ENCODE peak calls at places on chromosomes 6 and 20, in five cellular contexts. L is HepG2, B is SK-N-SH, F is GM12878, J is K562. I is an unnamed sample.

GRCh38 chr6:144331610-144332009 is 46.5 kb downstream of the UTRN start:
- DNase-seq in L (no peak), B (no peak), F (no peak), J (no peak), I (no peak)

GRCh38 chr20:46808565-46808964 is 86.1 kb upstream of the EYA2 start:
- DNase-seq in L (no peak), B (no peak), F (no peak), J (no peak), I (no peak)

GRCh38 chr6:112640895-112641294 is 293.8 kb downstream of the RFPL4B start:
- DNase-seq in L (no peak), B (peak), F (no peak), J (no peak), I (no peak)

GRCh38 chr6:24344981-24345380 is 12.9 kb downstream of the DCDC2 start:
- DNase-seq in L (no peak), B (no peak), F (no peak), J (no peak), I (no peak)

GRCh38 chr6:106614592-106615301 is 14.6 kb downstream of the RTN4IP1 start:
- DNase-seq in L (no peak), B (no peak), F (no peak), J (no peak), I (no peak)

GRCh38 chr6:105994522-105995402 is 91.4 kb upstream of the PRDM1 start:
- DNase-seq in L (no peak), B (peak), F (no peak), J (no peak), I (peak)

GRCh38 chr6:89251170-89251569 is 34.0 kb upstream of the GABRR1 start:
- DNase-seq in L (no peak), B (no peak), F (no peak), J (no peak), I (no peak)

GRCh38 chr6:110951986-110952794 is 6.3 kb upstream of the GTF3C6 start:
- DNase-seq in L (peak), B (no peak), F (no peak), J (no peak), I (peak)

GRCh38 chr6:41370488-41371111 is 35.2 kb downstream of the NCR2 start:
- DNase-seq in L (no peak), B (no peak), F (no peak), J (no peak), I (no peak)

GRCh38 chr6:4017847-4018193 is 61.1 kb downstream of the FAM217A start:
- DNase-seq in L (peak), B (peak), F (no peak), J (no peak), I (peak)

GRCh38 chr20:50759678-50760077 is 28.3 kb downstream of the PARD6B start:
- DNase-seq in L (no peak), B (no peak), F (no peak), J (no peak), I (no peak)

GRCh38 chr6:88983532-88983931 is 20.1 kb upstream of the RNGTT start:
- DNase-seq in L (no peak), B (peak), F (no peak), J (no peak), I (peak)

GRCh38 chr6:1842334-1842733 is 232.6 kb downstream of the FOXC1 start:
- DNase-seq in L (no peak), B (no peak), F (no peak), J (no peak), I (no peak)

GRCh38 chr6:128491041-128491642 is 29.3 kb downstream of the PTPRK start:
- DNase-seq in L (peak), B (no peak), F (no peak), J (no peak), I (no peak)

GRCh38 chr20:16349518-16350295 is 223.5 kb downstream of the KIF16B start:
- DNase-seq in L (no peak), B (peak), F (no peak), J (no peak), I (no peak)

GRCh38 chr20:11786108-11786507 is 131.6 kb upstream of the BTBD3 start:
- DNase-seq in L (no peak), B (no peak), F (no peak), J (no peak), I (no peak)

GRCh38 chr6:39228992-39229767 is at the start of gene KCNK5:
- DNase-seq in L (peak), B (peak), F (no peak), J (peak), I (peak)

GRCh38 chr20:50728486-50728980 is 2.8 kb upstream of the PARD6B start:
- DNase-seq in L (peak), B (no peak), F (no peak), J (no peak), I (no peak)

GRCh38 chr6:12286381-12287132 is 3.6 kb upstream of the EDN1 start:
- DNase-seq in L (no peak), B (no peak), F (no peak), J (no peak), I (no peak)

GRCh38 chr20:41278936-41279335 is 38.6 kb downstream of the ZHX3 start:
- DNase-seq in L (no peak), B (no peak), F (no peak), J (no peak), I (no peak)

GRCh38 chr6:157625764-157626163 is 197.3 kb upstream of the SNX9 start:
- DNase-seq in L (no peak), B (no peak), F (no peak), J (no peak), I (no peak)

GRCh38 chr6:116268589-116269293 is 11.0 kb downstream of the TSPYL1 start:
- DNase-seq in L (peak), B (peak), F (no peak), J (peak), I (peak)

GRCh38 chr20:63226020-63226943 is 9.4 kb upstream of the BIRC7 start:
- DNase-seq in L (no peak), B (no peak), F (no peak), J (no peak), I (peak)
- TF ChIP-seq REST in L (no peak), B (no peak), F (no peak), J (no peak), I (no peak)

DNA sequence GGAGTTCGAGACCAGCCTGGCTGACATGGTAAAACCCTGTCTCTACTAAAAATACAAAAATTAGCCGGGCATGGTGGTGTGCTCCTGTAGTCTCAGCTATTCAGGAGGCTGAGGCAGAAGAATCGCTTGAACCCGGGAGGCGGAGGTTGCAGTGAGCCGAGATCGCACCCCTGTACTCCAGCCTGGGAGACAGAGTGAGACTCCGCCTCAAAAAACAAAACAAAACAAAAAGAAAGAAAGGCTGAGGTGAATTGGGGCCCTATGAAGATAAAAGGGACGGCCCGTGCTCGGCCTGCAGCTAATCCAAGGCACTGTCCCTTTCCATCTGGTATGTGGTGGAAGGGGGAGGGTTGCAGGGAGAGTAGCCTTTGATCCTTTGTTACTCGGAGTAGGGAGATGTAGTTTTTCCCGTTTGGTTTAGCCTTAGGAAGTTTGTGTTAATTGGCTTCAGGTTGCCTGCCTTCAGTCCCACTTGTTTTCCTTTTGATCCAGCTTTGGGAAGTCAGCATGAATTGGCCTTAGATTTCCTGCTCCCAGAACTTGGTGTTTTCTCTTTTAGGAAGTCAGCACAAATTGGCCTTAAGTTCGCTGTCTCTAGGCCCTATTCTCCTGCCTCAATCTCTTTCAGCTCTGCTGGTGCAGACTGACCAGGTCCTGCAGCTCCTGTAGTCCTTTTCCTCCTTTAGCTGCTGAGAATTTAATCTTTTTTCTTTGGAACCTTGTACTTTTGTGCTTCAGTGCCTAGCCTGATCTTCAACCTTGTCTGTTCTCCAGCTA is 36.1 kb upstream of the PAQR8 start:
- DNase-seq in L (peak), B (no peak), F (no peak), J (no peak), I (no peak)
- TF ChIP-seq RFX5 in L (no peak), B (no peak), F (no peak), J (no peak), I (no peak)

DNA sequence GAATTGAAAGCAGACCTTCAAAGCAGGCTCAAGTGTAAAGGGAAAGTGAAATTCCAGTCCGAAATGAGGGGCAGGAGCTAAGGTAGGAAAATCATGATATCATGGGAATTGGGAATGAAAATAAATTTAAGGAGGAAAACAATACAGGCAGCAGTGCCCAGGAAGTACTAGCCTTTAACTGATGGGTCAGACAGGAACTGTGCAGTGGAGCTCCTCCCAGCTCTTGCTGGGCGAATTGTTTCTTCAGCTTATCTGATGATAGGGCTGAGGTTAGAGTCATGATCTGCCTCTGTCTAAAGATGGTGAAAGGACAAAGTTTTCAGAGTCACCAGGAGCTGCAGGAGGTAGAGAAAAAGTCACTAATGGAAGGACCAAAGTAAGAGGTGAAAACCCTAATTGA is 457.9 kb upstream of the PTCHD4 start:
- DNase-seq in L (no peak), B (no peak), F (no peak), J (no peak), I (no peak)
- TF ChIP-seq REST in L (no peak), B (no peak), F (no peak), J (no peak), I (no peak)

DNA sequence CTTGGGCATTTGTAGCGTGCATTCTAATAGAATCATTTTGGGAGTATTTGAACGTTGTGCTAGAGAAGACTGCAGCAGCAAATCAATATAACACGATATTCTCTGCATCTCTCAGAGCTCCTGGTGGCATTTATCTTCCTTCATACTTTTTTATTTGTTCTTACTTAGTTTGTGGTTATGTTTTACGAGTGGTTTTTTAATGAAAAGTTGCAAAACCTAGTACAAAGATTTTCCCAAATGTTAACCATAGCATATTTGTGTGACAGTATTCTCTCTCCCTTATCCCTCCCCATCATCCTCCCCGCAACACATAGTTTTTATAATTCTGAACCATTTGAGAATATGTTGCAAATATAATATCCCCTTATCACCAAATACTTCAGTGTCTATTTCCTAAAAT is 50.4 kb downstream of the JARID2 start:
- DNase-seq in L (no peak), B (no peak), F (no peak), J (no peak), I (no peak)
- TF ChIP-seq RFX5 in L (no peak), B (no peak), F (no peak), J (no peak), I (no peak)

DNA sequence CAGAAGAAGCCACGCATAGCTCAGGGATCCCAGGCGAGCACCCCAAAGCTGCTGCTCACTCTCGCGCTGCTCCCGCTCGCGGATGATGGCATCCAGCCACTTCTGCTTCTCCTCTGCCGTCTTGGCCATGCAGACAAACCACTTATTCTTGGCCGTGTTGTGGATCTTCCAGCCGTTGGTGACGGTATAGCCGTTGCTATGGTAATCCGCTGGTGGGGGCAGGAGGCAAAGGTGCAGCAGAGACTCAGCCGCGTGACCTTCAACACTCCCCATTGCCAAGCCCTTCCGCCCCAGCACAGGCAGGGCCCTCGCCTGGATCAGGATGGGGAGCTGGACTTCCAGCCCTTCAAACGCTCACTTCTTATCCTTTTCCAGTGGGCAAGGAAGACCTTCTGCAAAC is 136.9 kb downstream of the PREX1 start:
- DNase-seq in L (no peak), B (no peak), F (no peak), J (peak), I (no peak)
- TF ChIP-seq REST in L (no peak), B (no peak), F (no peak), J (no peak), I (no peak)

GRCh38 chr6:43075791-43076092 is 372 bp upstream of the PTK7 start:
- DNase-seq in L (no peak), B (no peak), F (no peak), J (no peak), I (no peak)

GRCh38 chr6:43076093-43076927 is at the start of gene PTK7:
- DNase-seq in L (peak), B (peak), F (no peak), J (peak), I (no peak)

GRCh38 chr6:43078651-43079050 is 2.5 kb downstream of the PTK7 start:
- DNase-seq in L (no peak), B (no peak), F (no peak), J (no peak), I (no peak)

GRCh38 chr6:43077981-43078411 is 1.9 kb downstream of the PTK7 start:
- DNase-seq in L (no peak), B (peak), F (no peak), J (no peak), I (no peak)

GRCh38 chr6:43076928-43077809 is 1.1 kb downstream of the PTK7 start:
- DNase-seq in L (peak), B (peak), F (no peak), J (no peak), I (no peak)
- TF ChIP-seq RFX5 in L (no peak), B (no peak), F (no peak), J (no peak), I (no peak)

GRCh38 chr20:1656844-1657243 is 735 bp downstream of the SIRPG start:
- DNase-seq in L (no peak), B (no peak), F (no peak), J (no peak), I (no peak)
- TF ChIP-seq REST in L (no peak), B (no peak), F (no peak), J (no peak), I (no peak)

GRCh38 chr6:118383924-118384323 is 164.2 kb upstream of the PLN start:
- DNase-seq in L (no peak), B (no peak), F (no peak), J (no peak), I (no peak)

GRCh38 chr6:118386975-118387374 is 161.1 kb upstream of the PLN start:
- DNase-seq in L (no peak), B (no peak), F (no peak), J (no peak), I (no peak)

GRCh38 chr6:118391086-118391485 is 157.0 kb upstream of the PLN start:
- DNase-seq in L (no peak), B (no peak), F (no peak), J (no peak), I (no peak)

GRCh38 chr6:118382126-118382525 is 166.0 kb upstream of the PLN start:
- DNase-seq in L (no peak), B (no peak), F (no peak), J (no peak), I (no peak)

GRCh38 chr6:118387921-118388701 is 160.0 kb upstream of the PLN start:
- DNase-seq in L (no peak), B (no peak), F (no peak), J (no peak), I (peak)
- TF ChIP-seq RFX5 in L (no peak), B (no peak), F (no peak), J (no peak), I (no peak)

GRCh38 chr6:34926655-34927054 is 37.6 kb downstream of the ANKS1A start:
- DNase-seq in L (no peak), B (no peak), F (no peak), J (no peak), I (no peak)

GRCh38 chr6:34928695-34929094 is 39.6 kb downstream of the ANKS1A start:
- DNase-seq in L (no peak), B (no peak), F (no peak), J (no peak), I (no peak)

GRCh38 chr6:34928220-34928619 is 39.2 kb downstream of the ANKS1A start:
- DNase-seq in L (no peak), B (no peak), F (no peak), J (no peak), I (no peak)

GRCh38 chr6:34922177-34922663 is 33.2 kb downstream of the ANKS1A start:
- DNase-seq in L (peak), B (no peak), F (no peak), J (no peak), I (peak)

DNA sequence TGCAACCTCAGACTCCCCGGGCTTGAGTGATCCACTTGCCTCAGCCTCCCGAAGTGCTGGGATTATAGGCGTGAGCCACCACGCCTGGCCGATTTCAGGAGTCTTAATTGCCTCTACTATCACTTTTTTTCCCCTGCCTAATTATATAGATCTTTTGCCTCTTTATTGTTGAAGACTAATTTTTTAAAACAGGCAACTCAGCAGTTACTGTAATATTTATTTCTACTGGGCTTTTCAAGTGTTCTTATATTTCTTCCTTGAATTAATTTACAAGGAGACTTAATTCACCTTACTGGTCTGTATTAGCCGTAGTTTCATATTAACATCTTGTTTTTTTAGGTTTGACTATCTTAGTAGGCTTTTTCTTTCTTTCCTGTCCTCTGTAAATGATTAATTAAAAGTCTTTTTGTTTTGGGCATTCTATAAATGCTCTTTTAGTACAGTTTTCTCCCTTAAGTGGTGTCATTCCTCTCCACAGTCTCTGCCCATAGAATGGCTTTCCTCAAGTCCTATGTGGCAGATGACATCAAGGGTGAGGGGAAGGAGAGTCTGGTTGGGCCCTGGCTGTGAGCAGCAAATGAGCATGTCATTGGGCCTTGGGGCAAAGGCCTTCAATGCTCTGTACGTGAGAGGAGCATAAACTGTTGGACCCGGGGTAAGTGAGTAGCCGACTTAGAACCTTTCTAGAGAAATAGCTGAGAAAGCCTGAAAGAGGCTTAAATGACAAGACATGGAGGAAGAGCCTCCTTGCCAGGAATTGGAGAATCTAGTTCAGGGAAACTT is 36.0 kb downstream of the ANKS1A start:
- DNase-seq in L (no peak), B (no peak), F (no peak), J (no peak), I (no peak)
- TF ChIP-seq REST in L (no peak), B (no peak), F (no peak), J (no peak), I (no peak)